ENCODE peak calls at places on chromosomes 11 and 22, in five cellular contexts. P, U, O, F and W are unnamed samples.

GRCh38 chr11:68380786-68381622 is 68.6 kb downstream of the LRP5 start:
- DNase-seq in U (peak), P (no peak), O (no peak), F (peak), W (no peak)

GRCh38 chr11:11946180-11946579 is 62.2 kb downstream of the DKK3 start:
- DNase-seq in F (peak), U (peak), P (no peak), O (no peak), W (no peak)

GRCh38 chr11:125345706-125346561 is 150.1 kb downstream of the FEZ1 start:
- DNase-seq in P (peak), F (peak), O (no peak), U (peak), W (peak)

GRCh38 chr11:66082936-66083698 is 13.0 kb downstream of the PACS1 start:
- DNase-seq in O (no peak), P (no peak), U (peak), F (peak), W (no peak)

GRCh38 chr11:14499178-14499559 is 442 bp downstream of the COPB1 start:
- DNase-seq in F (peak), O (no peak), U (peak), P (peak), W (no peak)

GRCh38 chr22:17710023-17710422 is 64.2 kb downstream of the BID start:
- DNase-seq in O (no peak), P (no peak), U (no peak), F (no peak), W (no peak)

GRCh38 chr11:6468712-6469495 is 4.8 kb downstream of the TRIM3 start:
- DNase-seq in U (peak), P (peak), O (no peak), F (peak), W (peak)

GRCh38 chr11:30128269-30128932 is 102.4 kb upstream of the FSHB start:
- DNase-seq in U (peak), P (peak), O (no peak), F (peak), W (no peak)

GRCh38 chr22:48760481-48761238 is 1067.0 kb downstream of the BRD1 start:
- DNase-seq in P (no peak), U (no peak), F (no peak), O (peak), W (no peak)

GRCh38 chr11:420911-421321 is 6.1 kb upstream of the SIGIRR start:
- DNase-seq in O (no peak), F (no peak), P (no peak), U (no peak), W (no peak)

GRCh38 chr11:10899542-10899830 is 41.6 kb upstream of the ZBED5 start:
- DNase-seq in O (no peak), P (peak), U (no peak), F (no peak), W (peak)

GRCh38 chr11:125312391-125312790 is 147.8 kb downstream of the PKNOX2 start:
- DNase-seq in O (no peak), U (no peak), F (no peak), P (no peak), W (no peak)

GRCh38 chr11:14273885-14274284 is 85.1 kb downstream of the RRAS2 start:
- DNase-seq in O (no peak), U (peak), F (no peak), P (no peak), W (no peak)

GRCh38 chr11:134911514-134912180 is 499.6 kb upstream of the B3GAT1 start:
- DNase-seq in P (peak), O (no peak), F (no peak), U (no peak), W (no peak)

GRCh38 chr22:37121887-37122591 is 12.5 kb upstream of the TMPRSS6 start:
- DNase-seq in O (peak), P (peak), U (peak), F (peak), W (no peak)

GRCh38 chr11:77287615-77288273 is 13.7 kb downstream of the GDPD4 start:
- DNase-seq in P (no peak), F (peak), O (no peak), U (peak), W (no peak)

GRCh38 chr11:41403462-41403861 is 56.0 kb downstream of the LRRC4C start:
- DNase-seq in U (no peak), P (no peak), F (no peak), O (no peak), W (no peak)

GRCh38 chr11:62854013-62854824 is 14.8 kb upstream of the WDR74 start:
- DNase-seq in P (no peak), U (no peak), O (no peak), F (no peak), W (no peak)

GRCh38 chr11:94732617-94733292 is 35.4 kb upstream of the AMOTL1 start:
- DNase-seq in F (peak), U (peak), O (no peak), P (no peak), W (peak)

GRCh38 chr11:64751136-64751535 is 7.2 kb upstream of the RASGRP2 start:
- DNase-seq in F (no peak), U (no peak), O (no peak), P (no peak), W (peak)

GRCh38 chr11:1749787-1750351 is 526 bp downstream of the IFITM10 start:
- DNase-seq in O (no peak), F (peak), P (no peak), U (peak), W (no peak)

GRCh38 chr22:50119768-50120251 is 30.0 kb downstream of the MOV10L1 start:
- DNase-seq in U (peak), F (peak), O (no peak), P (no peak), W (no peak)

GRCh38 chr11:87878373-87878779 is 296.9 kb downstream of the RAB38 start:
- DNase-seq in F (peak), U (peak), O (no peak), P (peak), W (no peak)

GRCh38 chr11:69321877-69322350 is 28.0 kb downstream of the MYEOV start:
- DNase-seq in P (no peak), U (peak), F (peak), O (no peak), W (no peak)

GRCh38 chr11:76629853-76630599 is 40.5 kb downstream of the LRRC32 start:
- DNase-seq in P (peak), U (peak), O (peak), F (peak), W (peak)

GRCh38 chr11:82864268-82864667 is 36.0 kb downstream of the PRCP start:
- DNase-seq in U (peak), P (peak), O (no peak), F (peak), W (peak)

GRCh38 chr11:71935338-71935925 is 6.6 kb downstream of the RNF121 start:
- DNase-seq in U (no peak), F (no peak), P (no peak), O (no peak), W (no peak)

GRCh38 chr11:71936825-71937224 is 8.0 kb downstream of the RNF121 start:
- DNase-seq in F (peak), U (peak), P (no peak), O (no peak), W (no peak)

GRCh38 chr11:71940561-71941219 is 11.8 kb downstream of the RNF121 start:
- DNase-seq in U (no peak), P (no peak), O (no peak), F (peak), W (no peak)

GRCh38 chr11:71934213-71934612 is 5.4 kb downstream of the RNF121 start:
- DNase-seq in U (no peak), P (no peak), O (no peak), F (no peak), W (no peak)

DNA sequence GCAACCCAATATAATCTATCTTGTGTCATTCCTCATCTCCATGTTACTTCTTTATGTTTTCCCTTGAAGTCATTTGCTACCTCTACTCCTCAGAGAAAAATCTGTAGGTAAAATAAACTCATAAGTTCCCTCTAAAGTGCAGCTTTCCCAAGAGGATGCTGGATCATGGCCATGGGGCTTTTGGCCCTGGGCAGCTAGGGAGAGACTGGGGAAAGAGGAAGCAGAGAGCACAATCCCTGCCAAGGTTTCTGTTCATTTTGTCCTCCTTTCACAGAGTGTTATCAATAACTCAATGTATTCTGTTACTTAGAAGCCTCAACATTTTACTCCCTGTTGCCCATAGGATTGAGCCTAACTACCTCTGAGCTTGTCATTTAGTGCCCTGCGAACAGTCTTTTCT is 9.0 kb downstream of the RNF121 start:
- DNase-seq in O (no peak), F (no peak), P (no peak), U (no peak), W (no peak)
- TF ChIP-seq CTCF in O (no peak), F (no peak), P (no peak), U (no peak), W (no peak)

GRCh38 chr11:31246451-31247165 is 122.9 kb downstream of the DCDC1 start:
- DNase-seq in O (no peak), P (no peak), F (no peak), U (peak), W (peak)
- H3K4me3 ChIP-seq in O (no peak), P (no peak), F (no peak), U (no peak), W (no peak)

DNA sequence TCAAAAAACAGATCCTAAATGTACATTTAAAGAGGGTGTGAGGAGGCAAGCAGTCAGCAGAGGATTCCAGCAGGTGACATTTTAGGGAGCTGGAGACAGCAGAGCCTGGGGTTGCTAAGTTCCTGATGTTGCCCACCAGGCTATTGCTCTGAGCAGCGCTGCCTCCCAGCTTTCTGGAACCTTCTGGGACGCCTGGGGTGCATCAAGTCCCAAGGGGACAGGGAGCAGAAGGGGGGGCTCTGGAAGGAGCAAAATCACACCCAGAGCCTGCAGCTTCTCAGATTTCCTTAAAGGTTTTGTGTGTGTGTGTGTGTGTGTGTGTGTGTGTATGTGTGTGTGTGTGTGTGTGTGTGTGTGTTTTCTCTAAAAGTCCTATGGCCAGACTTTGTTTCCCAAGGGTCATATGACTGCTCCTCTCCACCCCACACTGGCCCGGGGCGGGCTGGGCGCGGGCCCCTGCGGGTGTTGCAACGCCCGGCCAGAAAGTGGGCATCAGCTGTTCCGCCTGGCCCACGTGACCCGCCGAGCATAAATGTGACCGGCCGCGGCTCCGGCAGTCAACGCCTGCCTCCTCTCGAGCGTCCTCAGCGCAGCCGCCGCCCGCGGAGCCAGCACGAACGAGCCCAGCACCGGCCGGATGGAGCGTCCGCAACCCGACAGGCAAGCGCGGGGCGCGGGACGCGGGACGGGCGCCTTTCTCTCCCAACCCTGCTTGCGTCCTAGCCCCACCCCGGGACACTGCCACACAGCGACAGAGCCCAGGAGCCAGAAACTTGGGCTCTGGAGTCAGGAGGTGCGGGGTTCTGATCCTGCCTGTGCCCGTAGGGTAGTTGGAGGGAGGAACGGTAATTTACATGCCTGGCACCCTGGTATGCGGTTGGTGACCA is at the start of gene HMOX1:
- DNase-seq in F (peak), O (peak), U (peak), P (peak), W (peak)
- TF ChIP-seq CTCF in F (no peak), O (no peak), U (no peak), P (no peak), W (no peak)

DNA sequence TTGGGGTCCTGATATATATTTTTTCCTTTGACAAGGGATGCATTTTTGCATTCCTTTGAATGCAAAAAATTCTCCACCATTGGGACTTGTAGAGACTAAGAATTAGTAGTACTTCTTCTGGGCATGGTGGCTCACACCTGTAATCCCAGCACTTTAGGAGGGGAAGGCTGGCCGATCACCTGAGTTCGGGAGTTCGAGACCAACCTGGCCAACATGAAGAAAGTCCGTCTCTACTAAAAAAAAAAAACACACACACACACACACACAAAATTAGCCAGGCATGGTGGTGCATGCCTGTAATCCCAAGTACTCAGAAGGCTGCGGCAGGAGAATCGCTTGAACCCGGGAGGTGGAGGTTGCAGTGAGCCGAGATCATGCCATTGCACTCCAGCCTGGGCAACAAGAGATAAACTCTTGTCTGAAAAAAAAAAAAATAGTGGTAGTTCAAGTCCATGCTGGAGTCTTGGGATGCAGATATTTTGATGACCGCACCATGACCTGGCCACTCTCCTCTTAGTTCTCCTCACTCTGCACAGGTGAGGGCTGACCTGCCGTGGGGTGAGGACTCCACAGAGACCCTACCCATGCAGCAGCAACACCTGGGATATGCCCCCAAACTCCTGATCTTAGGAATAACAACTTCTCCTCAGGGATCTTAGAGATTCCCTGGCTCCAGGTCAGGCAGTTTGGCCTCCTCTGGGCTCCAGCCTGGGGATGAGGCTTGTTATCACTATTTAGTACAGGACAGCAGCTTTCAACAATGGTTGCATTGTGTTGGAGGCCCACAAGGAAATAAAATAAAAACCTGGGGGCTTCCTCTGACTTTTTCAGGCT is 36.5 kb upstream of the TOP3B start:
- DNase-seq in U (no peak), F (no peak), O (no peak), P (no peak), W (no peak)
- H3K4me3 ChIP-seq in U (no peak), F (no peak), O (no peak), P (no peak), W (no peak)

GRCh38 chr11:58867556-58867955 is 23.1 kb upstream of the GLYATL2 start:
- DNase-seq in U (no peak), O (no peak), P (no peak), F (no peak), W (no peak)
- TF ChIP-seq CTCF in U (no peak), O (no peak), P (no peak), F (no peak), W (no peak)